ENCODE peak calls at places on chromosomes 2 and 18, in six cellular contexts. O is K562, R is A549, E is GM12878, P is HepG2, Q is upper lobe of left lung. D is an unnamed sample.

GRCh38 chr2:230306474-230306873 is 20.5 kb upstream of the SP140L start:
- ATAC-seq in R (no peak), O (no peak), P (peak; percentile 30), E (no peak), Q (no peak), D (no peak)

GRCh38 chr2:222976521-222977076 is 75.4 kb upstream of the KCNE4 start:
- ATAC-seq in E (peak; percentile 58), R (no peak), Q (no peak), O (no peak), P (no peak), D (no peak)

GRCh38 chr2:46118656-46119338 is 178.4 kb upstream of the EPAS1 start:
- ATAC-seq in E (no peak), P (no peak), R (no peak), Q (no peak), O (no peak), D (peak; percentile 49)

GRCh38 chr18:46250812-46251173 is 146.6 kb downstream of the HAUS1 start:
- ATAC-seq in P (no peak), E (peak; percentile 42), O (peak; percentile 18), R (no peak), Q (peak; percentile 54), D (no peak)

GRCh38 chr18:66511810-66512209 is 92.1 kb downstream of the CDH19 start:
- ATAC-seq in R (peak; percentile 61), P (no peak), Q (no peak), E (no peak), O (no peak), D (no peak)

GRCh38 chr2:142693171-142693950 is 184.1 kb upstream of the KYNU start:
- ATAC-seq in R (peak; percentile 55), Q (no peak), P (peak; percentile 27), E (peak; percentile 27), O (peak; percentile 70), D (no peak)

GRCh38 chr2:72116081-72116533 is 31.6 kb downstream of the CYP26B1 start:
- ATAC-seq in O (peak; percentile 93), Q (no peak), R (peak; percentile 73), P (peak; percentile 82), E (peak; percentile 58), D (no peak)

GRCh38 chr2:221415789-221416188 is 156.3 kb downstream of the EPHA4 start:
- ATAC-seq in Q (no peak), E (peak; percentile 51), P (no peak), O (no peak), R (no peak), D (no peak)

GRCh38 chr18:22668496-22668895 is 250.8 kb upstream of the CTAGE1 start:
- ATAC-seq in R (no peak), O (peak; percentile 41), P (no peak), Q (no peak), E (no peak), D (no peak)

GRCh38 chr2:28270456-28271146 is 122.1 kb upstream of the FOSL2 start:
- ATAC-seq in R (no peak), P (no peak), O (no peak), E (no peak), Q (no peak), D (no peak)

GRCh38 chr18:44733754-44734465 is 53.2 kb downstream of the SETBP1 start:
- ATAC-seq in P (no peak), E (no peak), O (no peak), R (no peak), Q (peak; percentile 2), D (no peak)

GRCh38 chr2:203893823-203894222 is 26.3 kb downstream of the CTLA4 start:
- ATAC-seq in P (no peak), R (no peak), E (no peak), Q (peak; percentile 39), O (no peak), D (peak; percentile 16)

GRCh38 chr18:56248613-56249235 is 389.7 kb downstream of the TXNL1 start:
- ATAC-seq in E (peak; percentile 97), Q (no peak), R (no peak), P (no peak), O (no peak), D (no peak)

GRCh38 chr18:4016391-4017049 is 438.6 kb downstream of the DLGAP1 start:
- ATAC-seq in O (no peak), R (no peak), E (peak; percentile 89), P (no peak), Q (no peak), D (no peak)

GRCh38 chr2:221570321-221571107 is 1.6 kb downstream of the EPHA4 start:
- ATAC-seq in Q (no peak), O (no peak), R (no peak), E (no peak), P (no peak), D (no peak)

GRCh38 chr18:32301976-32302743 is 112.3 kb downstream of the MEP1B start:
- ATAC-seq in E (peak; percentile 69), Q (peak; percentile 84), P (no peak), O (no peak), R (peak; percentile 76), D (peak; percentile 73)

GRCh38 chr2:8514748-8515389 is 167.0 kb upstream of the ID2 start:
- ATAC-seq in R (no peak), P (no peak), Q (no peak), E (peak; percentile 76), O (no peak), D (no peak)

GRCh38 chr2:205848601-205849000 is 166.3 kb downstream of the NRP2 start:
- ATAC-seq in E (no peak), R (no peak), P (no peak), Q (peak; percentile 52), O (no peak), D (no peak)

GRCh38 chr2:5060956-5061355 is 631.2 kb upstream of the SOX11 start:
- ATAC-seq in Q (no peak), E (no peak), O (no peak), P (no peak), R (no peak), D (no peak)

GRCh38 chr2:5052905-5053304 is 639.3 kb upstream of the SOX11 start:
- ATAC-seq in Q (no peak), R (no peak), E (no peak), P (no peak), O (no peak), D (no peak)

DNA sequence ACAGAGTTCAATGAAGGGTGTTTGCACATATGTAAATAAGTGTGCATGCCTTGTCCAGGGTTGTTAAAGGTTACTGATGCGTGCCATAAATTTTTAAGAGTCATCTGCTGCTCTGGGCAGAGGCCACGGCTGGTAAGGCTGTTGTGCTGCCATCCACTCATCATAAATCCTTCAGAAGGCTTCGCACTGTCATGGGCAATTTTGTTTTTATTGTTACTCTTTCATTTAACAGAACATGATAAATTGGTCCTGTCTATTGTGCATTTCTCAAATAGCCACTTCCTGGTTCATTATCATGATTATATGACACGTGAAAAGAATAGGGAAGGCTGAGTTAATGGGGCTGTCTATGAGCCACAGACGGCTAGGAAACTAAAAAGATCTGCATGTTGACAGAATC is 634.3 kb upstream of the SOX11 start:
- ATAC-seq in E (no peak), O (no peak), Q (no peak), R (no peak), P (no peak), D (no peak)
- TF ChIP-seq EP300 in E (no peak), O (no peak), Q (no peak), R (no peak), P (no peak), D (no peak)

DNA sequence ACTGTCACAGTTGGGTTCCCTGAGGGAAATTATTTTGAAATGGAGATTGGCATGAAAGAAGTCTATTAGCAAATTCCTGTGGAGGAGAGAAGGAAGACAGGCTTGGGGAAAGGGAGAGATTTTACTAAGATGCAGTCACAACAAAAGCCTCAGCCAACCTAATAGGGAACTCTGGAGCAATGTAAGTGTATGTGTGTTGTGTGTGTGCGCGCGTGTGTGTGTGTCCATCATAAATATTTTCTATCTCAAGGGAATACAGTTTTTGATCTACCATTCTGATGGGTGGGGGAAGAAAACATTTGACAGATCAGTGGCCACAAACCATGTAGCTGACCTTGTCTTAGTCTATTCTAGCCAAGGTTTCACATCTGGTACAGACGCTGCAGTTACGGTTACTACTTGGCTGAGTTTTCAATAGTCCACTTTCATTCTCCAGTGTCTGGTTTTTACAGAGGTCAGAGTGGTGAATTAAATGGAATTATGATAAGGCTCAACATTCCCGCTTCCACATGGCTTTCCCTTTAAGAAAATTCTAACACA is 72.6 kb downstream of the MREG start:
- ATAC-seq in Q (peak; percentile 63), R (no peak), O (no peak), P (no peak), E (no peak), D (no peak)
- TF ChIP-seq POLR2A in Q (no peak), R (no peak), O (no peak), P (no peak), E (no peak), D (no peak)

GRCh38 chr2:160646684-160647444 is 153.3 kb upstream of the RBMS1 start:
- ATAC-seq in Q (no peak), E (no peak), R (no peak), O (no peak), P (no peak), D (no peak)
- TF ChIP-seq EP300 in Q (no peak), E (no peak), R (no peak), O (no peak), P (no peak), D (no peak)

GRCh38 chr2:36352024-36352398 is 3.6 kb upstream of the CRIM1 start:
- ATAC-seq in R (no peak), O (peak; percentile 50), P (no peak), Q (peak; percentile 13), E (peak; percentile 46), D (no peak)
- TF ChIP-seq POLR2A in R (no peak), O (no peak), P (no peak), Q (no peak), E (no peak), D (no peak)

GRCh38 chr2:76202866-76203265 is 492.2 kb upstream of the GCFC2 start:
- ATAC-seq in E (no peak), P (peak; percentile 100), O (no peak), R (no peak), Q (no peak), D (no peak)

GRCh38 chr2:76204048-76204447 is 493.3 kb upstream of the GCFC2 start:
- ATAC-seq in R (no peak), Q (no peak), O (no peak), E (peak; percentile 84), P (no peak), D (no peak)
- TF ChIP-seq EP300 in R (no peak), Q (no peak), O (no peak), E (no peak), P (no peak), D (no peak)